ENCODE peak calls at places on chromosomes 3 and 15, in nine cellular contexts. F is psoas muscle; C is astrocyte of the spinal cord; N is T-helper 17 cell; A is activated naive CD4-positive, alpha-beta T cell treated with anti-CD3 and anti-CD28 coated beads, Interleukin-2, amount 10 ng/mL, durations not matched to agents 7 days and 5 days; X is lower lobe of right lung; M is Peyer's patch; Z is occipital lobe; G is NCI-H1048. Y is an unnamed sample.

GRCh38 chr3:46874430-46874829 is 3.1 kb upstream of the PTH1R start:
- DNase-seq in F (peak), C (peak), N (no peak), A (no peak), X (no peak), M (no peak), Z (no peak), G (no peak), Y (no peak)

GRCh38 chr3:425094-425493 is 228.5 kb downstream of the CHL1 start:
- DNase-seq in F (no peak), C (peak), N (no peak), A (no peak), X (no peak), M (no peak), Z (peak), G (no peak), Y (no peak)

GRCh38 chr3:10460951-10461563 is 44.3 kb downstream of the ATP2B2 start:
- DNase-seq in F (no peak), C (no peak), N (no peak), A (no peak), X (no peak), M (no peak), Z (no peak), G (no peak), Y (no peak)

GRCh38 chr15:40928351-40928974 is 677 bp upstream of the DLL4 start:
- DNase-seq in F (no peak), C (no peak), N (no peak), A (peak), X (no peak), M (peak), Z (no peak), G (peak), Y (peak)

GRCh38 chr15:69509131-69509530 is 56.5 kb downstream of the RPLP1 start:
- DNase-seq in F (no peak), C (peak), N (no peak), A (no peak), X (no peak), M (no peak), Z (no peak), G (no peak), Y (peak)

GRCh38 chr3:115627180-115628074 is 4.1 kb downstream of the GAP43 start:
- DNase-seq in F (no peak), C (no peak), N (no peak), A (no peak), X (no peak), M (no peak), Z (no peak), G (no peak), Y (no peak)

GRCh38 chr15:50114381-50114780 is 4.7 kb downstream of the ATP8B4 start:
- DNase-seq in F (peak), C (no peak), N (no peak), A (no peak), X (peak), M (no peak), Z (no peak), G (no peak), Y (no peak)

GRCh38 chr3:184693011-184693975 is 18.6 kb downstream of the MAGEF1 start:
- DNase-seq in F (no peak), C (no peak), N (no peak), A (no peak), X (no peak), M (no peak), Z (no peak), G (no peak), Y (no peak)

GRCh38 chr3:166986000-166986399 is 394.1 kb downstream of the ZBBX start:
- DNase-seq in F (no peak), C (peak), N (no peak), A (no peak), X (no peak), M (no peak), Z (no peak), G (no peak), Y (no peak)

GRCh38 chr15:46460426-46460825 is 825.6 kb downstream of the SQOR start:
- DNase-seq in F (no peak), C (no peak), N (no peak), A (no peak), X (no peak), M (no peak), Z (no peak), G (no peak), Y (no peak)

GRCh38 chr3:159830523-159831151 is 158.0 kb upstream of the IL12A start:
- DNase-seq in F (no peak), C (no peak), N (no peak), A (no peak), X (no peak), M (no peak), Z (no peak), G (no peak), Y (peak)

GRCh38 chr3:47380026-47380600 is 708 bp upstream of the PTPN23 start:
- DNase-seq in F (no peak), C (no peak), N (no peak), A (no peak), X (no peak), M (no peak), Z (no peak), G (no peak), Y (no peak)

GRCh38 chr15:74809242-74809641 is 3.4 kb upstream of the LMAN1L start:
- DNase-seq in F (no peak), C (no peak), N (no peak), A (no peak), X (no peak), M (no peak), Z (no peak), G (no peak), Y (no peak)

GRCh38 chr15:89496155-89497098 is at the start of gene RHCG:
- DNase-seq in F (no peak), C (no peak), N (no peak), A (peak), X (no peak), M (no peak), Z (no peak), G (no peak), Y (peak)

GRCh38 chr3:133797396-133798105 is 8.1 kb upstream of the SRPRB start:
- DNase-seq in F (no peak), C (no peak), N (no peak), A (no peak), X (no peak), M (no peak), Z (no peak), G (no peak), Y (peak)

GRCh38 chr3:13407926-13408325 is 12.2 kb downstream of the NUP210 start:
- DNase-seq in F (no peak), C (no peak), N (no peak), A (no peak), X (no peak), M (no peak), Z (no peak), G (no peak), Y (no peak)

GRCh38 chr15:25057574-25057973 is 102.8 kb downstream of the SNRPN start:
- DNase-seq in F (no peak), C (no peak), N (no peak), A (no peak), X (peak), M (peak), Z (no peak), G (no peak), Y (no peak)

GRCh38 chr3:138916824-138917223 is 30.1 kb downstream of the FOXL2 start:
- DNase-seq in F (no peak), C (no peak), N (no peak), A (no peak), X (peak), M (no peak), Z (no peak), G (no peak), Y (peak)

GRCh38 chr3:46710671-46711295 is 6.9 kb downstream of the PRSS50 start:
- DNase-seq in F (peak), C (no peak), N (no peak), A (peak), X (peak), M (peak), Z (no peak), G (no peak), Y (no peak)

GRCh38 chr15:88484781-88485246 is 17.3 kb downstream of the MRPS11 start:
- DNase-seq in F (no peak), C (peak), N (no peak), A (no peak), X (no peak), M (no peak), Z (no peak), G (peak), Y (no peak)

GRCh38 chr3:8324727-8325126 is 176.9 kb upstream of the LMCD1 start:
- DNase-seq in F (peak), C (peak), N (peak), A (peak), X (no peak), M (no peak), Z (no peak), G (no peak), Y (peak)

GRCh38 chr15:40347559-40348470 is 3.0 kb upstream of the PHGR1 start:
- DNase-seq in F (peak), C (no peak), N (no peak), A (no peak), X (peak), M (peak), Z (no peak), G (no peak), Y (no peak)

GRCh38 chr15:45200799-45201556 is 13.2 kb upstream of the SHF start:
- DNase-seq in F (peak), C (peak), N (peak), A (peak), X (peak), M (peak), Z (peak), G (no peak), Y (peak)

GRCh38 chr3:184908859-184909258 is 96.9 kb downstream of the VPS8 start:
- DNase-seq in F (no peak), C (no peak), N (no peak), A (no peak), X (no peak), M (no peak), Z (no peak), G (no peak), Y (no peak)

GRCh38 chr3:112539825-112540517 is 21.8 kb downstream of the ATG3 start:
- DNase-seq in F (no peak), C (no peak), N (no peak), A (no peak), X (no peak), M (no peak), Z (no peak), G (no peak), Y (no peak)

GRCh38 chr15:99371180-99372103 is 120.2 kb downstream of the LRRC28 start:
- DNase-seq in F (no peak), C (no peak), N (no peak), A (no peak), X (no peak), M (no peak), Z (no peak), G (no peak), Y (peak)

GRCh38 chr15:47991376-47991775 is 129.4 kb upstream of the SLC24A5 start:
- DNase-seq in F (no peak), C (peak), N (no peak), A (no peak), X (no peak), M (no peak), Z (peak), G (no peak), Y (no peak)

GRCh38 chr3:13598926-13599886 is 50.3 kb downstream of the FBLN2 start:
- DNase-seq in F (no peak), C (no peak), N (no peak), A (no peak), X (no peak), M (no peak), Z (no peak), G (no peak), Y (peak)

Y was measured in mammary epithelial cell.